ENCODE peak calls at places on chromosome 17, in six cellular contexts. P is vagina, W is HCT116, C is stomach, F is esophagus muscularis mucosa, X is sigmoid colon. Y is an unnamed sample.

GRCh38 chr17:68057531-68057952 is 22.0 kb downstream of the KPNA2 start:
- DNase-seq in P (no peak), W (peak), C (peak), F (no peak), X (no peak), Y (no peak)

GRCh38 chr17:58308985-58309917 is 19.3 kb downstream of the TSPOAP1 start:
- DNase-seq in P (no peak), W (no peak), C (peak), F (peak), X (no peak), Y (peak)

GRCh38 chr17:82457790-82458129 is 781 bp upstream of the NARF start:
- DNase-seq in P (no peak), W (no peak), C (no peak), F (no peak), X (no peak), Y (no peak)

GRCh38 chr17:40198576-40198975 is 20.5 kb upstream of the WIPF2 start:
- DNase-seq in P (no peak), W (no peak), C (no peak), F (no peak), X (no peak), Y (no peak)

GRCh38 chr17:36627101-36627500 is 25.7 kb downstream of the MRM1 start:
- DNase-seq in P (no peak), W (no peak), C (no peak), F (no peak), X (no peak), Y (no peak)

GRCh38 chr17:2909164-2909852 is 113.1 kb downstream of the RAP1GAP2 start:
- DNase-seq in P (no peak), W (no peak), C (no peak), F (no peak), X (no peak), Y (no peak)

GRCh38 chr17:78946131-78946530 is 20.9 kb upstream of the TIMP2 start:
- DNase-seq in P (no peak), W (no peak), C (no peak), F (no peak), X (no peak), Y (no peak)

GRCh38 chr17:10429416-10430045 is 7.8 kb upstream of the MYH8 start:
- DNase-seq in P (no peak), W (no peak), C (no peak), F (no peak), X (no peak), Y (no peak)

GRCh38 chr17:48500435-48501426 is 30.1 kb downstream of the HOXB1 start:
- DNase-seq in P (no peak), W (no peak), C (no peak), F (no peak), X (peak), Y (no peak)

GRCh38 chr17:66260265-66260664 is 31.1 kb upstream of the APOH start:
- DNase-seq in P (no peak), W (no peak), C (no peak), F (no peak), X (no peak), Y (no peak)

GRCh38 chr17:61415374-61416210 is 15.9 kb downstream of the TBX2 start:
- DNase-seq in P (peak), W (no peak), C (peak), F (peak), X (peak), Y (peak)

GRCh38 chr17:17684901-17685774 is 3.9 kb downstream of the RAI1 start:
- DNase-seq in P (no peak), W (no peak), C (peak), F (no peak), X (no peak), Y (no peak)

GRCh38 chr17:66630828-66631472 is 204.0 kb upstream of the CACNG5 start:
- DNase-seq in P (no peak), W (no peak), C (no peak), F (no peak), X (no peak), Y (no peak)

GRCh38 chr17:29593546-29594440 is 861 bp downstream of the ANKRD13B start:
- DNase-seq in P (no peak), W (no peak), C (no peak), F (no peak), X (peak), Y (no peak)

GRCh38 chr17:41211845-41212466 is 14.5 kb upstream of the KRTAP9-2 start:
- DNase-seq in P (no peak), W (peak), C (no peak), F (no peak), X (no peak), Y (no peak)

GRCh38 chr17:82380860-82381702 is 9.5 kb downstream of the UTS2R start:
- DNase-seq in P (no peak), W (no peak), C (no peak), F (no peak), X (no peak), Y (no peak)

GRCh38 chr17:2948721-2949468 is 114.5 kb downstream of the OR1D5 start:
- DNase-seq in P (no peak), W (no peak), C (no peak), F (no peak), X (no peak), Y (no peak)

GRCh38 chr17:29342148-29342765 is 47.9 kb upstream of the TAOK1 start:
- DNase-seq in P (no peak), W (no peak), C (no peak), F (no peak), X (no peak), Y (no peak)

GRCh38 chr17:74199306-74200092 is 4.0 kb upstream of the RPL38 start:
- DNase-seq in P (no peak), W (no peak), C (peak), F (peak), X (peak), Y (no peak)

GRCh38 chr17:34198519-34198918 is 56.6 kb upstream of the CCL2 start:
- DNase-seq in P (no peak), W (no peak), C (no peak), F (no peak), X (no peak), Y (no peak)

GRCh38 chr17:71959129-71959528 is 161.7 kb upstream of the SOX9 start:
- DNase-seq in P (no peak), W (peak), C (no peak), F (no peak), X (no peak), Y (no peak)

GRCh38 chr17:28317965-28318758 is 838 bp upstream of the TMEM97 start:
- DNase-seq in P (no peak), W (no peak), C (no peak), F (no peak), X (no peak), Y (no peak)

GRCh38 chr17:57677301-57677700 is 67.8 kb downstream of the CCDC182 start:
- DNase-seq in P (no peak), W (no peak), C (no peak), F (no peak), X (no peak), Y (no peak)

GRCh38 chr17:74037320-74037719 is 166.2 kb upstream of the RPL38 start:
- DNase-seq in P (no peak), W (no peak), C (no peak), F (no peak), X (no peak), Y (no peak)

GRCh38 chr17:78992542-78993212 is 13.0 kb upstream of the LGALS3BP start:
- DNase-seq in P (no peak), W (no peak), C (peak), F (no peak), X (peak), Y (no peak)

GRCh38 chr17:39927928-39928867 is 666 bp downstream of the LRRC3C start:
- DNase-seq in P (no peak), W (no peak), C (peak), F (peak), X (peak), Y (no peak)

GRCh38 chr17:332558-333322 is 19.9 kb downstream of the RPH3AL start:
- DNase-seq in P (no peak), W (no peak), C (no peak), F (no peak), X (peak), Y (no peak)

GRCh38 chr17:336110-337021 is 16.2 kb downstream of the RPH3AL start:
- DNase-seq in P (no peak), W (no peak), C (peak), F (no peak), X (peak), Y (no peak)

GRCh38 chr17:9577402-9577709 is 914 bp downstream of the CFAP52 start:
- DNase-seq in P (no peak), W (no peak), C (no peak), F (no peak), X (no peak), Y (no peak)

GRCh38 chr17:68248886-68249872 is 1.3 kb downstream of the AMZ2 start:
- DNase-seq in P (no peak), W (no peak), C (no peak), F (no peak), X (no peak), Y (no peak)

GRCh38 chr17:19763416-19763815 is 15.3 kb upstream of the ALDH3A1 start:
- DNase-seq in P (no peak), W (no peak), C (no peak), F (no peak), X (no peak), Y (no peak)

GRCh38 chr17:48545022-48545376 is at the start of gene HOXB2:
- DNase-seq in P (no peak), W (no peak), C (no peak), F (no peak), X (no peak), Y (no peak)

GRCh38 chr17:83100853-83101391 is 21.5 kb downstream of the METRNL start:
- DNase-seq in P (no peak), W (no peak), C (no peak), F (no peak), X (no peak), Y (no peak)

GRCh38 chr17:46977348-46977747 is 1.7 kb downstream of the RPRML start:
- DNase-seq in P (no peak), W (no peak), C (peak), F (no peak), X (no peak), Y (no peak)

GRCh38 chr17:6108382-6108781 is 38.2 kb downstream of the WSCD1 start:
- DNase-seq in P (no peak), W (no peak), C (no peak), F (no peak), X (no peak), Y (no peak)

GRCh38 chr17:7587831-7588230 is 2.1 kb downstream of the SOX15 start:
- DNase-seq in P (no peak), W (no peak), C (no peak), F (no peak), X (peak), Y (no peak)

GRCh38 chr17:7590743-7591142 is 849 bp upstream of the SOX15 start:
- DNase-seq in P (no peak), W (no peak), C (no peak), F (no peak), X (no peak), Y (no peak)

GRCh38 chr17:7589891-7590611 is at the start of gene SOX15:
- DNase-seq in P (no peak), W (no peak), C (no peak), F (no peak), X (no peak), Y (no peak)

GRCh38 chr17:7588553-7589203 is 1.2 kb downstream of the SOX15 start:
- DNase-seq in P (no peak), W (no peak), C (no peak), F (no peak), X (no peak), Y (no peak)

DNA sequence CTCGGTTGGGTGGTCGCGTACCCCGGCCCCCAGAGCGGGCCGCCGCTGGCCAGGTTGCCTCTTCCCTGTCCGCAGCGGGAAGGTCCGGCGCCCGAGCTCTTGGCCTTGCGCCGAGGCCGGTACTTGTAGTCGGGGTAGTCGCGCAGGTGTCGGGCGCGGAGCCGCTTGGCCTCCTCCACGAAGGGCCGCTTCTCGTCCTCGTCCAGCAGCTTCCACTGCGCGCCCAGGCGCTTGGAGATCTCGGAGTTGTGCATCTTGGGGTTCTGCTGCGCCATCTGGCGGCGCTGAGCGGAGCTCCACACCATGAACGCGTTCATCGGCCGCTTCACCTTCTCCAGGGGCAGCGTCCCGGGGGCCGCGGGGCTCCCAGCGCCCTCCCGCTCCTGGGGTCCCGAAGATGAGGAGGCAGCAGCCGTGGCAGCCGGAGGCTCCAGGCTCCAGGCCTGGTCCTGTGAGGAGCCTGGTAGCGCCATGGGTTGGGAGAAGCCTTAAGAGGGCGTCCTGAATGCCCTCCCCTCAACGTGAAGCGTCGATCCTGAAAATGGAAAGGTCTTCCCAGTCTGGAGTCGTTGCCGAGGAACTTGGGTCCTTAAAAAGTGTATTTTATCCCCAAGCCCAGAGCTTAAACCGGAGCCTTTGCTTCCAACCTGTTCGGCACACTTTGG is 558 bp downstream of the SOX15 start:
- DNase-seq in P (no peak), W (no peak), C (peak), F (peak), X (peak), Y (peak)
- TF ChIP-seq POLR2AphosphoS5 in P (peak), W (no peak), C (peak), F (peak), X (peak), Y (peak)

DNA sequence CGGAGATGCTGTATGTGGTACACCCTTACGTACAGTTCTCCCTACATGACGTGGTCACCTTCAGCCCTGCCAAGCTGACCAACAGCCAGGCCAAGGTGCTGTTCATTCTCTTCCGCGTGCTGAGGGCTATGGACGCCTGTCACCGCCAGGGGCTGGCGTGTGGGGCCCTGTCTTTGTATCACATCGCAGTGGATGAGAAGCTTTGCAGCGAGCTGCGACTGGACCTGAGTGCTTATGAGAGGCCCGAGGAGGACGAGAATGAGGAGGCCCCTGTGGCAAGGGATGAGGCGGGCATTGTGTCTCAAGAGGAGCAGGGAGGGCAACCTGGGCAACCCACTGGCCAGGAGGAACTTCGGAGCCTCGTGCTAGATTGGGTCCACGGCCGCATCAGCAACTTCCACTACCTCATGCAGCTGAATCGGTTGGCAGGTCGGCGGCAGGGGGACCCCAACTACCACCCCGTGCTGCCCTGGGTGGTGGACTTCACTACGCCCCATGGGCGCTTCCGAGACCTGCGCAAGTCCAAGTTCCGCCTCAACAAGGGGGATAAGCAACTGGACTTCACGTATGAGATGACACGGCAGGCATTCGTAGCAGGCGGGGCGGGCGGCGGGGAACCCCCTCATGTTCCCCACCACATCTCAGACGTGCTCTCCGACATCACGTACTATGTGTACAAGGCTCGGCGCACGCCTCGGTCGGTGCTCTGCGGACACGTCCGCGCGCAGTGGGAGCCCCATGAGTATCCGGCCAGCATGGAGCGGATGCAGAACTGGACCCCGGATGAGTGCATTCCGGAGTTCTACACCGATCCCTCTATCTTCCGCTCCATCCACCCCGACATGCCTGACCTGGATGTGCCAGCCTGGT is 1.4 kb downstream of the WDR81 start:
- DNase-seq in P (no peak), W (no peak), C (no peak), F (no peak), X (peak), Y (no peak)
- TF ChIP-seq POLR2A in P (no peak), W (no peak), C (no peak), F (no peak), X (no peak), Y (no peak)

GRCh38 chr17:44782349-44782850 is 23.6 kb downstream of the ADAM11 start:
- DNase-seq in P (no peak), W (no peak), C (no peak), F (no peak), X (no peak), Y (no peak)

GRCh38 chr17:44780845-44781480 is 22.2 kb downstream of the ADAM11 start:
- DNase-seq in P (no peak), W (no peak), C (no peak), F (no peak), X (no peak), Y (no peak)

GRCh38 chr17:44780161-44780560 is 21.4 kb downstream of the ADAM11 start:
- DNase-seq in P (no peak), W (no peak), C (no peak), F (no peak), X (no peak), Y (no peak)

GRCh38 chr17:44779211-44780025 is 20.6 kb downstream of the ADAM11 start:
- DNase-seq in P (no peak), W (peak), C (peak), F (no peak), X (peak), Y (peak)

GRCh38 chr17:44781553-44782348 is 23.0 kb downstream of the ADAM11 start:
- DNase-seq in P (no peak), W (no peak), C (no peak), F (no peak), X (no peak), Y (no peak)
- TF ChIP-seq POLR2AphosphoS5 in P (no peak), W (no peak), C (no peak), F (no peak), X (no peak), Y (no peak)

GRCh38 chr17:75784473-75785015 is at the start of gene UNK:
- DNase-seq in P (peak), W (peak), C (peak), F (peak), X (peak), Y (peak)
- TF ChIP-seq POLR2A in P (no peak), W (no peak), C (peak), F (no peak), X (peak), Y (peak)

GRCh38 chr17:50904522-50905459 is 38.6 kb upstream of the TOB1 start:
- DNase-seq in P (no peak), W (no peak), C (peak), F (no peak), X (peak), Y (peak)

GRCh38 chr17:50905460-50905803 is 39.3 kb upstream of the TOB1 start:
- DNase-seq in P (no peak), W (no peak), C (peak), F (no peak), X (no peak), Y (no peak)

GRCh38 chr17:50902768-50903353 is 36.7 kb upstream of the TOB1 start:
- DNase-seq in P (no peak), W (no peak), C (no peak), F (no peak), X (no peak), Y (no peak)

GRCh38 chr17:50906443-50906842 is 40.3 kb upstream of the TOB1 start:
- DNase-seq in P (no peak), W (no peak), C (no peak), F (no peak), X (no peak), Y (no peak)

GRCh38 chr17:50903604-50904521 is 37.7 kb upstream of the TOB1 start:
- DNase-seq in P (no peak), W (no peak), C (no peak), F (no peak), X (no peak), Y (no peak)
- TF ChIP-seq POLR2AphosphoS5 in P (no peak), W (no peak), C (no peak), F (no peak), X (peak), Y (no peak)

DNA sequence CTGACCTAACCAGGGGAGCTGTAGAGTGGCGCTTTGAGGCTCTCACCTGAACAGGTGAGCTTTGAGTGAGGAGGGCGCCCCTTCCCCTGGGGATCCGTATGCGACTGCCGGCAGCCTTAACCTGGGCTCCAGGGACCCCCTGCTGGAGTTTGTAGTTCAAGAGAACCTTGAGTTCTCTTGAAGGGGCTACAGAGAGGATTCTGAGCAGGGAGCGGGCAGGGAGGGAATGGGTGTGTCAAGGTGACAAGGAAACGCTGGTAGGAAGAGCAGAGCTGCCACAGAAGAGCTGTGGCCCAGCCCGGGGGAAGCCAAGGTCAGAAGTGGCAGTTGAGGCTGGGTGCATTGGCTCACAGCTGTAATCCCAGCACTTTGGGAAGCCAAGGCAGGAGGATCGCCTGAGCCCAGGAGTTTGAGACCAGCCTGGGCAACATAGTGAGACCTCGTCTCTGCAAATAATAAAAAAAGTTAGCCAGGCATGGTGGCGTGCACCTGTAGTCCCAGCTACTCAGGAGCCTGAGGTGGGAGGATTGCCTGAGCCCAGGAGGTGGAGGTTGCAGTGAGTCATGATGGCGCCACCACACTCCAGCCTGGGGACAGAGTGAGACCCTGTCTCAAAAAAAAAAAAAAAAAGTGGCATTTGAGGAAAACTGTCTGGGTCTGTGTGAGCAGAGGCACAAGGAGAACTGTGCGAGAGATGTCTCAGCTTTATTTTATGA is 1.2 kb downstream of the LLGL2 start:
- DNase-seq in P (no peak), W (no peak), C (peak), F (no peak), X (no peak), Y (no peak)
- TF ChIP-seq POLR2A in P (no peak), W (no peak), C (no peak), F (no peak), X (no peak), Y (no peak)

GRCh38 chr17:63698886-63699637 is 863 bp downstream of the LIMD2 start:
- DNase-seq in P (peak), W (no peak), C (peak), F (no peak), X (peak), Y (no peak)
- TF ChIP-seq POLR2AphosphoS5 in P (peak), W (no peak), C (no peak), F (peak), X (no peak), Y (no peak)

GRCh38 chr17:4365628-4366311 is 705 bp downstream of the UBE2G1 start:
- DNase-seq in P (no peak), W (no peak), C (no peak), F (no peak), X (peak), Y (peak)

GRCh38 chr17:4366312-4367063 is at the start of gene UBE2G1:
- DNase-seq in P (peak), W (peak), C (peak), F (peak), X (peak), Y (peak)

GRCh38 chr17:4364622-4365041 is 1.8 kb downstream of the UBE2G1 start:
- DNase-seq in P (no peak), W (no peak), C (no peak), F (no peak), X (peak), Y (no peak)

GRCh38 chr17:4362141-4362540 is 4.3 kb downstream of the UBE2G1 start:
- DNase-seq in P (no peak), W (no peak), C (no peak), F (no peak), X (peak), Y (no peak)

GRCh38 chr17:4365103-4365627 is 1.3 kb downstream of the UBE2G1 start:
- DNase-seq in P (peak), W (peak), C (peak), F (peak), X (peak), Y (peak)
- TF ChIP-seq POLR2A in P (no peak), W (peak), C (no peak), F (peak), X (peak), Y (no peak)

Y was measured in breast epithelium.